ENCODE peak calls at places on chromosomes 13 and 19, in five cellular contexts. W is NT2/D1, E is H1, A is HepG2, L is GM12878. B is an unnamed sample.

GRCh38 chr19:57587529-57587928 is 3.6 kb downstream of the ZIK1 start:
- DNase-seq in L (no peak), E (no peak), A (no peak), W (no peak), B (no peak)

GRCh38 chr19:35142531-35143230 is 374 bp upstream of the FXYD7 start:
- DNase-seq in W (no peak), L (no peak), E (peak), A (no peak), B (peak)

GRCh38 chr13:32824671-32825070 is 191.6 kb upstream of the KL start:
- DNase-seq in W (peak), L (no peak), A (no peak), E (no peak), B (no peak)

GRCh38 chr19:35264281-35265125 is 4.3 kb upstream of the USF2 start:
- DNase-seq in A (no peak), E (no peak), W (no peak), L (no peak), B (no peak)

GRCh38 chr13:77872995-77873394 is 45.6 kb downstream of the EDNRB start:
- DNase-seq in E (no peak), A (no peak), W (no peak), L (no peak), B (no peak)

GRCh38 chr19:907183-907853 is 5.7 kb downstream of the R3HDM4 start:
- DNase-seq in W (no peak), L (no peak), E (no peak), A (no peak), B (no peak)

GRCh38 chr13:30805603-30806011 is 70.3 kb downstream of the ALOX5AP start:
- DNase-seq in E (no peak), L (no peak), A (peak), W (no peak), B (no peak)

GRCh38 chr19:30896551-30896950 is 452.7 kb downstream of the TSHZ3 start:
- DNase-seq in A (no peak), W (peak), E (no peak), L (no peak), B (no peak)

GRCh38 chr13:111187879-111188643 is 73.0 kb downstream of the ARHGEF7 start:
- DNase-seq in L (no peak), A (no peak), E (no peak), W (no peak), B (no peak)

GRCh38 chr19:46967578-46968018 is 52.0 kb upstream of the NPAS1 start:
- DNase-seq in A (no peak), E (no peak), W (no peak), L (no peak), B (no peak)

GRCh38 chr19:29277107-29277506 is 64.2 kb upstream of the UQCRFS1 start:
- DNase-seq in A (no peak), W (no peak), L (peak), E (peak), B (no peak)

GRCh38 chr13:114077121-114077937 is 55.1 kb downstream of the RASA3 start:
- DNase-seq in E (no peak), A (no peak), W (no peak), L (no peak), B (no peak)

GRCh38 chr13:114078501-114079451 is 53.6 kb downstream of the RASA3 start:
- DNase-seq in E (no peak), L (no peak), W (no peak), A (no peak), B (no peak)

GRCh38 chr13:114076329-114076761 is 56.1 kb downstream of the RASA3 start:
- DNase-seq in E (no peak), A (no peak), L (no peak), W (no peak), B (no peak)

GRCh38 chr13:114079601-114080536 is 52.6 kb downstream of the RASA3 start:
- DNase-seq in E (no peak), A (no peak), W (no peak), L (no peak), B (no peak)

GRCh38 chr13:114077938-114078335 is 54.5 kb downstream of the RASA3 start:
- DNase-seq in E (no peak), L (no peak), A (no peak), W (peak), B (no peak)
- TF ChIP-seq SUZ12 in E (no peak), L (no peak), A (no peak), W (no peak), B (no peak)

DNA sequence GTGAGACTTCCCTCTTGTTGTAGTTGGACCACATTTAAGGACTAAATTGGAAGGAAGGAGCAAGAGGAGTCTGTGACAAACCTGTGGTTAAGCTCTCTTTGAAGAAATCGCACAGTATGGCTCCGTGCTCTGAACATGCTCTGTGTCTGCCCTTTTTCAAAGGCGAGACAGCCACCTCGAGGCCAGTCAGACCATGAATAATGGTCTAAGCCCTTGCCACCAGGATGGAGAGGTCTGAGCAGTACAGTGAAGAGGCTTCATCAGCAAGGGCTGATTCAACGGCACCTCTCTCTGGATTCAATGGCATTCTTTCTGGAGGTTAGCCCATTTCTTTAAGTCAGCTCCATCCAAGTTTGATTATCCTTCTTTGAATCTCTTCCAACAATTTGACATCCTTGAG is 30.9 kb downstream of the FAM216B start:
- DNase-seq in L (no peak), W (no peak), A (no peak), E (no peak), B (no peak)
- TF ChIP-seq SUZ12 in L (no peak), W (no peak), A (no peak), E (no peak), B (no peak)

GRCh38 chr19:3304871-3305423 is 61.4 kb upstream of the NFIC start:
- DNase-seq in E (peak), A (peak), W (peak), L (peak), B (peak)
- TF ChIP-seq SUZ12 in E (no peak), A (no peak), W (no peak), L (no peak), B (no peak)

GRCh38 chr19:16051254-16052025 is 24.9 kb upstream of the TPM4 start:
- DNase-seq in L (no peak), A (no peak), W (no peak), E (no peak), B (no peak)
- TF ChIP-seq SUZ12 in L (no peak), A (no peak), W (no peak), E (no peak), B (no peak)

GRCh38 chr19:13937479-13938360 is 497 bp downstream of the PODNL1 start:
- DNase-seq in L (no peak), A (no peak), E (no peak), W (no peak), B (no peak)
- TF ChIP-seq SUZ12 in L (no peak), A (no peak), E (no peak), W (no peak), B (no peak)

GRCh38 chr19:55451163-55451521 is 8.0 kb upstream of the SHISA7 start:
- DNase-seq in A (no peak), E (no peak), W (no peak), L (no peak), B (no peak)

GRCh38 chr19:55454787-55455243 is 6.6 kb downstream of the ISOC2 start:
- DNase-seq in A (peak), W (no peak), L (no peak), E (peak), B (peak)

GRCh38 chr19:55453861-55454260 is 7.6 kb downstream of the ISOC2 start:
- DNase-seq in E (no peak), A (no peak), W (no peak), L (no peak), B (no peak)

GRCh38 chr19:55451522-55452380 is 8.7 kb upstream of the SHISA7 start:
- DNase-seq in E (peak), A (no peak), L (no peak), W (no peak), B (no peak)

DNA sequence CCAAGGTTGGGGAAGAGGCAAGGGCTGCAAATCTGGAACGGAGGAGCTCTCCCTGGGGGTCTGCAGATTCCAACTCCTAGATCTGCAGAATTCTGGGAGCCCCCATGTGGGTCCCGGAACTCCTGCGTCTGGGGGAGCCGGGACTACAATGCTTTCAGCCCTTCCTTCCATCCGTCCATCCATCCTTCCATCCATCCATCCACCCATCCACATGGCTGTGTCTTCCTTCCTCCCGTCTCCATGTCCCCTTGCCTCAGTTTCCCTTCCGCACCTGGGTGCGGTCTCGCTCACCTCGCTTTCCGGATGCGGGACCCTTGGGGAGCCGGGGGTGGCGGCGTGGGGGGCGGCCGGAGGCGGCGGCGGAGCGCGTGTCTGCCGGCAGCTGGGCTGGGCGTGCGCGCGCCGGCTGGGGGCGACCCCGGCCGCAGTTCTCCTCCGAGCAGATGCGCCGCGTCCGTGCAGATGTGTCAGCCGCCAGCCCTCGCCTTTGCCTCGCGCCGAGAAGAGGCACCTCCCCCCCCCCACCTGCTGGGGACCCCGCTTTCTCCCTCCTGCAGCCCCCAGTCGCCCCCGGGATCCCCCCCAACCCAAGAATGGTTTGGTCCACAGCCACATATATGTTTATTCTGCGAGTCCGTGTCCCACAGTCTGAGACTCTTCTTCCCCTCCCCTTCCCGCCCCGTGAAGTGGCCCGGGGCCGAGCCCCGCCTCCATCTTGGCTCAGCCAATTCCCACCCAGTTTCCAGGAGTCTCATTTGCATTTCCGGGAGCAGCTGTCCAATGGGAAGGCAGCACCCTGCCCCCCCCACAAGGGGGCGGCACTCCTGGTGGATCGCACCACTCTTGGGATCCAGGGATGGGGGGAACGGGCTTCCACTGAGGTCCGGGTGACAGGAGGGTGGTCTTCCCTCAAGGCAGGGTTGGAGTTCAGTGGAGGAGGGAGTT is 8.8 kb downstream of the ISOC2 start:
- DNase-seq in A (peak), W (peak), L (no peak), E (peak), B (peak)
- TF ChIP-seq SUZ12 in A (no peak), W (no peak), L (no peak), E (no peak), B (no peak)

GRCh38 chr19:38387550-38388309 is at the start of gene GGN:
- DNase-seq in L (no peak), A (peak), W (peak), E (peak), B (peak)
- TF ChIP-seq SUZ12 in L (no peak), A (no peak), W (no peak), E (no peak), B (no peak)